ENCODE peak calls at places on chromosome 21, in six cellular contexts. A is spleen, Y is MM.1S, J is cardiac muscle cell, T is left ventricle myocardium inferior, Q is adipocyte. L is an unnamed sample.
A peak's percentile ranks its signal among the peaks of the same experiment; 100 is the strongest.

GRCh38 chr21:28371713-28372112 is 621.0 kb downstream of the LTN1 start:
- DNase-seq in Q (no peak), A (no peak), T (no peak), J (no peak), Y (no peak), L (no peak)

GRCh38 chr21:44348861-44349260 is 4.6 kb upstream of the TRPM2 start:
- DNase-seq in J (no peak), T (no peak), Y (no peak), Q (no peak), A (no peak), L (peak; percentile 78)

GRCh38 chr21:25513810-25514209 is 93.5 kb downstream of the MRPL39 start:
- DNase-seq in Y (no peak), J (no peak), Q (no peak), A (no peak), T (no peak), L (no peak)

GRCh38 chr21:14722841-14723483 is 176.8 kb upstream of the SAMSN1 start:
- DNase-seq in Y (no peak), J (no peak), T (no peak), Q (no peak), A (no peak), L (no peak)

GRCh38 chr21:36548866-36549265 is 68.9 kb upstream of the CLDN14 start:
- DNase-seq in Y (no peak), T (no peak), A (no peak), Q (no peak), J (no peak), L (no peak)

GRCh38 chr21:29511076-29511475 is 212.4 kb downstream of the BACH1 start:
- DNase-seq in A (no peak), Y (no peak), T (no peak), Q (no peak), J (no peak), L (no peak)

GRCh38 chr21:36065497-36066036 is 4.3 kb upstream of the CBR1 start:
- DNase-seq in J (no peak), Y (no peak), Q (peak; percentile 24), A (no peak), T (no peak), L (no peak)

GRCh38 chr21:43940672-43941071 is 71.4 kb upstream of the TRAPPC10 start:
- DNase-seq in A (no peak), Y (no peak), J (no peak), T (no peak), Q (no peak), L (peak; percentile 26)

GRCh38 chr21:20943476-20944085 is 54.6 kb upstream of the NCAM2 start:
- DNase-seq in T (no peak), J (no peak), Q (no peak), A (no peak), Y (no peak), L (no peak)

GRCh38 chr21:27132270-27132669 is 165.4 kb upstream of the ADAMTS5 start:
- DNase-seq in J (peak; percentile 15), Y (no peak), A (no peak), Q (peak; percentile 81), T (no peak), L (no peak)

GRCh38 chr21:45170987-45171386 is 96.6 kb downstream of the ADARB1 start:
- DNase-seq in J (no peak), T (no peak), Q (no peak), Y (no peak), A (no peak), L (no peak)

GRCh38 chr21:45021428-45022347 is 52.7 kb upstream of the ADARB1 start:
- DNase-seq in Y (no peak), T (no peak), J (no peak), A (peak; percentile 64), Q (no peak), L (peak; percentile 19)

GRCh38 chr21:36155603-36156338 is 853 bp upstream of the DOP1B start:
- DNase-seq in Y (no peak), A (peak; percentile 90), J (no peak), T (peak; percentile 21), Q (no peak), L (peak; percentile 87)

GRCh38 chr21:35843911-35844667 is 216.2 kb downstream of the SETD4 start:
- DNase-seq in T (no peak), Y (no peak), J (no peak), A (no peak), Q (no peak), L (no peak)

GRCh38 chr21:18840239-18840638 is 436.7 kb upstream of the TMPRSS15 start:
- DNase-seq in A (no peak), Y (peak; percentile 72), T (no peak), Q (peak; percentile 0), J (no peak), L (no peak)

GRCh38 chr21:18204931-18205330 is 39.7 kb upstream of the CHODL start:
- DNase-seq in J (peak; percentile 35), T (no peak), Y (peak; percentile 60), Q (no peak), A (no peak), L (no peak)

GRCh38 chr21:32300117-32300681 is 1.5 kb downstream of the MRAP start:
- DNase-seq in T (no peak), J (no peak), Q (no peak), A (peak; percentile 37), Y (no peak), L (no peak)

GRCh38 chr21:44509539-44509938 is 30.5 kb downstream of the KRTAP10-1 start:
- DNase-seq in Q (no peak), Y (peak; percentile 47), T (peak; percentile 82), A (no peak), J (no peak), L (peak; percentile 75)

GRCh38 chr21:44658913-44659595 is 1.3 kb downstream of the KRTAP12-3 start:
- DNase-seq in J (no peak), A (no peak), Q (no peak), Y (no peak), T (no peak), L (no peak)

GRCh38 chr21:15686506-15686905 is 43.3 kb upstream of the USP25 start:
- DNase-seq in T (no peak), Y (no peak), Q (no peak), A (no peak), J (no peak), L (no peak)

GRCh38 chr21:27329255-27329851 is 362.5 kb upstream of the ADAMTS5 start:
- DNase-seq in J (no peak), A (no peak), T (no peak), Y (no peak), Q (peak; percentile 83), L (no peak)

GRCh38 chr21:31235671-31236450 is 108.2 kb downstream of the TIAM1 start:
- DNase-seq in T (no peak), J (no peak), Q (no peak), Y (no peak), A (no peak), L (no peak)

GRCh38 chr21:14843991-14844390 is 220.8 kb downstream of the NRIP1 start:
- DNase-seq in J (no peak), A (no peak), Q (no peak), T (no peak), Y (no peak), L (no peak)

GRCh38 chr21:45427331-45428271 is 22.6 kb downstream of the COL18A1 start:
- DNase-seq in J (no peak), Q (peak; percentile 86), Y (no peak), A (no peak), T (peak; percentile 42), L (peak; percentile 78)

GRCh38 chr21:29209696-29210095 is 79.3 kb downstream of the MAP3K7CL start:
- DNase-seq in J (no peak), A (no peak), Q (no peak), T (no peak), Y (no peak), L (no peak)

DNA sequence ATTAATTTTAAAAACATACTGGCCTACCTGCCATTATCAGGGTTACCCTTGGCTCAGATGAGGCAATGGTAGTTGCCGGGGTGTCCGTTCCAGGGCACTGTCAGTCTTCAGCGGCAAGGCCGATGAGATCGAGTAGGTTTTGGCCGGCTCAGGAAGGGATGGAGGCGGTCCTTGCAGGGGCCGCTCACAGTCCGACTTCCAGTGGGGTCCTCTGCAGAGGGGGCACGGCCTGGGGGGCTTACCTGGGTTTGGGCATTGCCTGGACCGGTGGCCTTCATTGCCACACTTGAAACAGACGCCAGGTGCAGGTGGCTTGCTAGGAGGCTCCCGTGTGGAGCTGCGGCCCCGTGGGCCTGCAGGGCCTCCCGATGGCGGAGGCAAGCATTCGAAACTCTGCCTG is 2.5 kb downstream of the ERVH48-1 start:
- DNase-seq in Q (no peak), A (peak; percentile 75), Y (no peak), T (no peak), J (no peak), L (peak; percentile 51)
- H3K4me3 ChIP-seq in Q (no peak overlapping the region), A (no peak overlapping the region), Y (no peak overlapping the region), T (no peak overlapping the region), J (no peak overlapping the region), L (no peak overlapping the region)

DNA sequence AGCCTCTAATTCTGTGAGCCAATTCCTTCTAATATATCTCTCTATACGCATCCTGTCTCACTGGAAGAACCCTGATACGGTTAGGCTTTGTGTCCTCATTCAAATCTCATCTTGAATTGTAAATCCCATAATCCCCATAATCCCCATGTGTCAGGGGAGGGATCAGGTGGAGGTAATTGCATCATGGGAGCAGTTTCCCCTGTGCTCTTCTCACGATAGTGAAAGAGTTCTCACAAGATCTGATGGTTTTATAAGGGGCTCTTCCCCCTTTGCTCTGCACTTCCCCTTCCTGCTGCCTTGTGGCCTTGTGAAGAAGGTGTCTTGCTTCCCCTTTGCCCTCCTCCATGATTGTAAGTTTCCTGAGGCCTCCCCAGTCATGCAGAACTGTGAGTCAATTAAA is 116.1 kb downstream of the MRPS6 start:
- DNase-seq in J (no peak), Y (no peak), T (no peak), A (no peak), Q (no peak), L (no peak)
- H3K4me3 ChIP-seq in J (no peak overlapping the region), Y (no peak overlapping the region), T (no peak overlapping the region), A (no peak overlapping the region), Q (no peak overlapping the region), L (no peak overlapping the region)

GRCh38 chr21:46472246-46472645 is 13.6 kb downstream of the DIP2A start:
- DNase-seq in Q (no peak), Y (no peak), T (no peak), J (no peak), A (no peak), L (no peak)
- H3K4me3 ChIP-seq in Q (no peak overlapping the region), Y (no peak overlapping the region), T (no peak overlapping the region), J (no peak overlapping the region), A (no peak overlapping the region), L (no peak overlapping the region)

GRCh38 chr21:40660461-40660860 is 186.5 kb downstream of the DSCAM start:
- DNase-seq in Y (no peak), T (no peak), Q (peak; percentile 70), J (no peak), A (no peak), L (no peak)
- H3K4me3 ChIP-seq in Y (no peak overlapping the region), T (no peak overlapping the region), Q (no peak overlapping the region), J (no peak overlapping the region), A (no peak overlapping the region), L (no peak overlapping the region)

GRCh38 chr21:38505654-38506523 is 7.6 kb upstream of the ERG start:
- DNase-seq in T (no peak), J (peak; percentile 75), Q (peak; percentile 91), A (no peak), Y (peak; percentile 69), L (no peak)
- H3K4me3 ChIP-seq in T (peak overlapping the region; percentile 30), J (no peak overlapping the region), Q (no peak overlapping the region), A (no peak overlapping the region), Y (no peak overlapping the region), L (peak overlapping the region; percentile 36)